ENCODE peak calls at places on chromosome 22, in eight cellular contexts. D is left ventricle myocardium inferior, M is A549, N is AG09309, X is RWPE1, H is fibroblast of lung, B is breast epithelium, P is neural crest cell. K is an unnamed sample.

GRCh38 chr22:22605074-22605404 is 39.4 kb upstream of the GGTLC2 start:
- DNase-seq in D (no peak), M (no peak), N (no peak), X (no peak), H (no peak), B (no peak), P (no peak), K (no peak)

GRCh38 chr22:38401336-38402084 is 53.5 kb downstream of the KCNJ4 start:
- DNase-seq in D (no peak), M (no peak), N (no peak), X (no peak), H (no peak), B (no peak), P (no peak), K (no peak)

GRCh38 chr22:40995821-40996220 is 44.6 kb downstream of the RBX1 start:
- DNase-seq in D (no peak), M (no peak), N (no peak), X (no peak), H (no peak), B (no peak), P (no peak), K (no peak)

GRCh38 chr22:47021371-47022074 is 259.1 kb downstream of the TBC1D22A start:
- DNase-seq in D (no peak), M (no peak), N (no peak), X (no peak), H (no peak), B (no peak), P (no peak), K (no peak)

GRCh38 chr22:29370556-29370955 is 17.8 kb downstream of the AP1B1 start:
- DNase-seq in D (no peak), M (no peak), N (no peak), X (no peak), H (no peak), B (no peak), P (no peak), K (no peak)

GRCh38 chr22:35837328-35837727 is 119.7 kb downstream of the APOL5 start:
- DNase-seq in D (no peak), M (no peak), N (no peak), X (no peak), H (no peak), B (no peak), P (no peak), K (no peak)

GRCh38 chr22:47215851-47216250 is 453.4 kb downstream of the TBC1D22A start:
- DNase-seq in D (no peak), M (no peak), N (no peak), X (no peak), H (no peak), B (no peak), P (no peak), K (no peak)

GRCh38 chr22:32333141-32333768 is 24.4 kb upstream of the RFPL3 start:
- DNase-seq in D (no peak), M (no peak), N (no peak), X (no peak), H (no peak), B (peak), P (no peak), K (no peak)

GRCh38 chr22:21760640-21761039 is 25.0 kb upstream of the YPEL1 start:
- DNase-seq in D (no peak), M (no peak), N (peak), X (no peak), H (peak), B (no peak), P (no peak), K (peak)

GRCh38 chr22:35418726-35419125 is 18.8 kb downstream of the MCM5 start:
- DNase-seq in D (no peak), M (no peak), N (no peak), X (no peak), H (no peak), B (no peak), P (no peak), K (no peak)

GRCh38 chr22:29734429-29734828 is 14.6 kb downstream of the CABP7 start:
- DNase-seq in D (no peak), M (no peak), N (no peak), X (no peak), H (no peak), B (no peak), P (no peak), K (no peak)

GRCh38 chr22:37661160-37661924 is 2.8 kb downstream of the PDXP start:
- DNase-seq in D (no peak), M (no peak), N (no peak), X (no peak), H (peak), B (no peak), P (no peak), K (peak)

GRCh38 chr22:25774575-25775026 is 32.6 kb downstream of the MYO18B start:
- DNase-seq in D (no peak), M (no peak), N (no peak), X (no peak), H (no peak), B (no peak), P (peak), K (no peak)

GRCh38 chr22:48897959-48898358 is 929.7 kb downstream of the BRD1 start:
- DNase-seq in D (no peak), M (no peak), N (no peak), X (no peak), H (no peak), B (no peak), P (no peak), K (no peak)

GRCh38 chr22:28792491-28793383 is 7.6 kb downstream of the XBP1 start:
- DNase-seq in D (no peak), M (no peak), N (no peak), X (no peak), H (no peak), B (no peak), P (no peak), K (no peak)

GRCh38 chr22:38729946-38730345 is 24.2 kb downstream of the GTPBP1 start:
- DNase-seq in D (no peak), M (no peak), N (no peak), X (no peak), H (no peak), B (no peak), P (no peak), K (no peak)

GRCh38 chr22:46674367-46674781 is 54.2 kb downstream of the GRAMD4 start:
- DNase-seq in D (peak), M (no peak), N (no peak), X (no peak), H (no peak), B (no peak), P (no peak), K (no peak)

GRCh38 chr22:41620646-41621098 is at the start of gene DESI1:
- DNase-seq in D (no peak), M (no peak), N (no peak), X (no peak), H (peak), B (peak), P (no peak), K (no peak)

GRCh38 chr22:29030016-29030617 is 31.5 kb downstream of the C22orf31 start:
- DNase-seq in D (no peak), M (no peak), N (peak), X (peak), H (peak), B (no peak), P (no peak), K (peak)

GRCh38 chr22:47180796-47181195 is 418.3 kb downstream of the TBC1D22A start:
- DNase-seq in D (no peak), M (no peak), N (no peak), X (no peak), H (no peak), B (no peak), P (no peak), K (no peak)

GRCh38 chr22:43047605-43048004 is 32.7 kb upstream of the PACSIN2 start:
- DNase-seq in D (no peak), M (no peak), N (no peak), X (no peak), H (no peak), B (no peak), P (no peak), K (no peak)

GRCh38 chr22:43050995-43051394 is 36.0 kb upstream of the PACSIN2 start:
- DNase-seq in D (no peak), M (no peak), N (no peak), X (no peak), H (no peak), B (no peak), P (no peak), K (no peak)

GRCh38 chr22:43057641-43058040 is 31.6 kb downstream of the TTLL1 start:
- DNase-seq in D (no peak), M (no peak), N (no peak), X (no peak), H (no peak), B (no peak), P (no peak), K (no peak)

DNA sequence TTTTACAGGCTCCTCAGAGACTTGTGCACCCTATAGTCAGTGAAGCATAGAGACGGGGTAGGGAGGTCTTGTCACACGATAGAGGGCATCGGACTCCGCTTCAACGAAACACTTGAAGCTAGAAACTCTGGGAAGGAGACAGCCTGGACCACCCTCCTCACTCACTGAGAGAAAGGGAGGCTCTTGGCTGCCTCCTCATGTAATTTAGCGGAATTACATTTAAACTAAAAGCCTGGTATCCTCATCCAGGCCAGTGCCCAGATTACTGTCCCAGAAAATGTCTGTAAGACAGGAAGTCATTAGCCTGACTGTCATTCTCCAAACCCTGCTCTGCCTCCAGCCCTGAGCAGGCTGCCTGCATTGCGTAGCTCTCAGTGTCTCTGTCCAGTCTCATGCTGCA is 36.0 kb downstream of the TTLL1 start:
- DNase-seq in D (no peak), M (no peak), N (no peak), X (no peak), H (no peak), B (no peak), P (peak), K (no peak)
- TF ChIP-seq CTCF in D (no peak), M (no peak), N (no peak), X (no peak), H (no peak), B (no peak), P (peak), K (peak)

GRCh38 chr22:23692598-23693291 is 1.9 kb downstream of the RGL4 start:
- DNase-seq in D (no peak), M (no peak), N (no peak), X (no peak), H (no peak), B (peak), P (no peak), K (no peak)
- TF ChIP-seq CTCF in D (no peak), M (no peak), N (no peak), X (no peak), H (no peak), B (no peak), P (no peak), K (no peak)

GRCh38 chr22:45438364-45438763 is 24.9 kb downstream of the RIBC2 start:
- DNase-seq in D (no peak), M (no peak), N (no peak), X (no peak), H (no peak), B (no peak), P (no peak), K (no peak)
- TF ChIP-seq CTCF in D (no peak), M (no peak), N (no peak), X (no peak), H (no peak), B (no peak), P (no peak), K (no peak)

GRCh38 chr22:19716829-19717105 is 2.5 kb downstream of the SEPTIN5 start:
- DNase-seq in D (no peak), M (no peak), N (no peak), X (no peak), H (no peak), B (no peak), P (no peak), K (no peak)

GRCh38 chr22:19714320-19715252 is at the start of gene SEPTIN5:
- DNase-seq in D (no peak), M (no peak), N (no peak), X (no peak), H (no peak), B (no peak), P (no peak), K (no peak)

GRCh38 chr22:19713650-19714319 is 518 bp upstream of the SEPTIN5 start:
- DNase-seq in D (peak), M (no peak), N (no peak), X (no peak), H (no peak), B (no peak), P (peak), K (no peak)

GRCh38 chr22:19716041-19716828 is 1.9 kb downstream of the SEPTIN5 start:
- DNase-seq in D (peak), M (no peak), N (no peak), X (no peak), H (no peak), B (no peak), P (no peak), K (no peak)

GRCh38 chr22:19715286-19715939 is 1.1 kb downstream of the SEPTIN5 start:
- DNase-seq in D (peak), M (no peak), N (no peak), X (no peak), H (no peak), B (no peak), P (no peak), K (no peak)
- TF ChIP-seq CTCF in D (no peak), M (no peak), N (no peak), X (no peak), H (no peak), B (no peak), P (no peak), K (no peak)